ENCODE peak calls at places on chromosomes 12 and 14, in nine cellular contexts. N is HCT116, S is Panc1, F is uterus, U is mucosa of descending colon, A is thoracic aorta, O is A549, Y is left ventricle myocardium inferior, I is tibial nerve. Q is an unnamed sample. For H3K4me1, the result is how much of the 10 kb centered on the place peaks cover.

GRCh38 chr14:51308872-51309271 is 68.8 kb downstream of the TMX1 start:
- DNase-seq in N (no peak), S (no peak), F (no peak), U (no peak), A (no peak), O (no peak), Y (no peak), I (no peak), Q (no peak)

GRCh38 chr14:34064349-34064748 is 113.5 kb upstream of the EGLN3 start:
- DNase-seq in N (no peak), S (no peak), F (peak), U (no peak), A (no peak), O (no peak), Y (peak), I (peak), Q (no peak)

GRCh38 chr14:86057018-86057667 is 527.2 kb downstream of the FLRT2 start:
- DNase-seq in N (no peak), S (no peak), F (no peak), U (no peak), A (no peak), O (peak), Y (no peak), I (peak), Q (no peak)

GRCh38 chr12:58247633-58248032 is 306.3 kb downstream of the ATP23 start:
- DNase-seq in N (peak), S (no peak), F (no peak), U (no peak), A (no peak), O (peak), Y (no peak), I (no peak), Q (peak)

GRCh38 chr12:14868916-14869315 is 16.7 kb downstream of the MGP start:
- DNase-seq in N (no peak), S (no peak), F (no peak), U (no peak), A (no peak), O (peak), Y (no peak), I (no peak), Q (no peak)

GRCh38 chr12:13547283-13547682 is 350.8 kb downstream of the EMP1 start:
- DNase-seq in N (no peak), S (no peak), F (no peak), U (no peak), A (no peak), O (no peak), Y (no peak), I (no peak), Q (no peak)

GRCh38 chr12:118103601-118104382 is at the start of gene VSIG10:
- DNase-seq in N (no peak), S (no peak), F (peak), U (peak), A (no peak), O (peak), Y (peak), I (peak), Q (peak)

GRCh38 chr12:123893276-123893675 is 79.4 kb downstream of the CCDC92 start:
- DNase-seq in N (no peak), S (no peak), F (no peak), U (no peak), A (no peak), O (no peak), Y (no peak), I (no peak), Q (no peak)

GRCh38 chr12:27161458-27162228 is 79.3 kb upstream of the C12orf71 start:
- DNase-seq in N (no peak), S (peak), F (no peak), U (no peak), A (no peak), O (peak), Y (no peak), I (no peak), Q (no peak)

GRCh38 chr14:32408018-32408417 is 78.9 kb downstream of the AKAP6 start:
- DNase-seq in N (no peak), S (no peak), F (peak), U (no peak), A (no peak), O (no peak), Y (peak), I (peak), Q (no peak)

GRCh38 chr14:79584679-79585078 is 626.6 kb downstream of the DIO2 start:
- DNase-seq in N (no peak), S (no peak), F (no peak), U (no peak), A (no peak), O (peak), Y (no peak), I (no peak), Q (no peak)

GRCh38 chr12:78118036-78118435 is 287.3 kb downstream of the NAV3 start:
- DNase-seq in N (no peak), S (no peak), F (no peak), U (no peak), A (no peak), O (peak), Y (no peak), I (no peak), Q (no peak)
- TF ChIP-seq CTCF in N (peak), S (peak), F (no peak), U (no peak), A (no peak), O (no peak), Y (no peak), I (no peak), Q (no peak)

GRCh38 chr12:8420506-8420905 is 35.3 kb upstream of the CLEC6A start:
- DNase-seq in N (no peak), S (no peak), F (no peak), U (no peak), A (no peak), O (no peak), Y (no peak), I (no peak), Q (no peak)
- H3K4me1 ChIP-seq in N (under half), S (under half), F (under half), U (under half), A (under half), O (under half), Y (under half), I (under half), Q (under half)

GRCh38 chr12:2259368-2259767 is 206.6 kb downstream of the CACNA1C start:
- DNase-seq in N (no peak), S (no peak), F (no peak), U (no peak), A (no peak), O (no peak), Y (no peak), I (no peak), Q (no peak)
- TF ChIP-seq CTCF in N (no peak), S (no peak), F (no peak), U (no peak), A (no peak), O (no peak), Y (no peak), I (no peak), Q (no peak)

DNA sequence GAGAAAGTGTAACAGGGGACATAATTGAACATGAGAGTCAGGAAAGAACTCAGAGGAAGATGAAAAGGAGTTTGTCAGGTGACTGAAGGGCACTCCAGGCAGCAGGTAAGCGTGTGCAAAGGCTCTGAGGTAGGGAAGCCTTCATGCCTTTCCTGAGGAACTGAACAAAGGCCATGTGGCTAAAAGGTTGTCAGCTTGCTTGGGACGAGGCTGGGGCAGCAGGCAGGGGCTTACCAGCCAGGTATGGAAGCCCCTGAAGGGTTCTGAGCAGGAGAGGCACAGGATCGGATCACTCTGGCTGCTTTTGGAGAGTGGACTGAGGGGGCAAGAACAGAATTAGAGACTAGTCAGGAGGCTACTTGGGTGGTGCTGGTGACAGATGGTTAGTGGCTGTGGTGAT is 5.2 kb downstream of the LPCAT3 start:
- DNase-seq in N (no peak), S (no peak), F (no peak), U (no peak), A (no peak), O (no peak), Y (no peak), I (no peak), Q (no peak)
- H3K4me1 ChIP-seq in N (under half), S (under half), F (under half), U (under half), A (under half), O (under half), Y (half or more), I (under half), Q (under half)

GRCh38 chr12:92139634-92140555 is 5.8 kb downstream of the BTG1 start:
- DNase-seq in N (no peak), S (no peak), F (no peak), U (no peak), A (no peak), O (no peak), Y (no peak), I (no peak), Q (no peak)
- TF ChIP-seq CTCF in N (no peak), S (no peak), F (no peak), U (no peak), A (no peak), O (no peak), Y (no peak), I (no peak), Q (no peak)

DNA sequence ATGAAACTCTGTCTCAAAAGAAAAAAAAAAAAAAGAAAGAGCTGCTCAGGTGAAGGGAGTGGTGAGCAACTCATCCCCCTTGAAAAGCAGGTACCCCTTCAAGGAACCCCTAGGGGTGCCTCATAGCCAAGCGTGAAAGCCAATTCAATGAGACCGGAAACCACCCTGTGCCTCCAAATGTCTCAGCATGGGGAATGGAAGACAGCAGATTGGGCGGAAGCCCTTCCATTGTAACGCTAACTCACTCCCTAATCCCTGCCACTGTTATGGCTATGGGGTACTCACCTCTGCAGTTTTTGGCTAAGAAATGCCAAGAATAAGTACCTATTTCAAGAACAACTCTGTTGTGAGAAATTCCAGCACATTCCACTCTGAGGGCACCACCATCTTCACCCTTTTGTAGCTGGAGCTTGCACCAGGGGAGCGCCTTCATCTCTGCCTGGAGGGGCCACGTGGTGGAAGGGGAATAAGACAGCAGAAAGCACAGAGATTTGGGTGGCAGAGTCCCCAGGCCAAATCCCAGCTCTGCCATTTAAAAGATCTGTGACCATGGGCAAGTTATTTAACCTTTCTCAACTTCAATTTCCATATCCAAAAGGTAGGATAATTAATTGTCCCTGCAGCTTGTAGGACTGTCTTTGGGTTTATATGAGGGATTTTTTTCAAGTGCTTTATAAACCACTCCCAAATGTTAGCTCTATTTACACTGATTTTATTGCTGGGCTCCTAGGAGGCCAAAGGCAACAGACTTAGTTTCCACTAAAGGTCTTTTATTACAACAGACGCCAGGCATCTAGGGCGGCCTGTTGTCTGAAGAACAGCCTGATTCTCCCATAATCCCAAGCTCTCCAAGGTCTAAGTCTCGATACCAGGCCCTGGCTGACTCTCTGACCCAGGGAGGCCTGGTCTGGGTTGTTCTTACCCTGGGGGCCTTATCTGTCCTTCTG is 63.9 kb downstream of the ITPK1 start:
- DNase-seq in N (no peak), S (no peak), F (no peak), U (no peak), A (no peak), O (no peak), Y (no peak), I (no peak), Q (no peak)
- H3K4me1 ChIP-seq in N (under half), S (under half), F (under half), U (half or more), A (under half), O (half or more), Y (half or more), I (under half), Q (under half)

DNA sequence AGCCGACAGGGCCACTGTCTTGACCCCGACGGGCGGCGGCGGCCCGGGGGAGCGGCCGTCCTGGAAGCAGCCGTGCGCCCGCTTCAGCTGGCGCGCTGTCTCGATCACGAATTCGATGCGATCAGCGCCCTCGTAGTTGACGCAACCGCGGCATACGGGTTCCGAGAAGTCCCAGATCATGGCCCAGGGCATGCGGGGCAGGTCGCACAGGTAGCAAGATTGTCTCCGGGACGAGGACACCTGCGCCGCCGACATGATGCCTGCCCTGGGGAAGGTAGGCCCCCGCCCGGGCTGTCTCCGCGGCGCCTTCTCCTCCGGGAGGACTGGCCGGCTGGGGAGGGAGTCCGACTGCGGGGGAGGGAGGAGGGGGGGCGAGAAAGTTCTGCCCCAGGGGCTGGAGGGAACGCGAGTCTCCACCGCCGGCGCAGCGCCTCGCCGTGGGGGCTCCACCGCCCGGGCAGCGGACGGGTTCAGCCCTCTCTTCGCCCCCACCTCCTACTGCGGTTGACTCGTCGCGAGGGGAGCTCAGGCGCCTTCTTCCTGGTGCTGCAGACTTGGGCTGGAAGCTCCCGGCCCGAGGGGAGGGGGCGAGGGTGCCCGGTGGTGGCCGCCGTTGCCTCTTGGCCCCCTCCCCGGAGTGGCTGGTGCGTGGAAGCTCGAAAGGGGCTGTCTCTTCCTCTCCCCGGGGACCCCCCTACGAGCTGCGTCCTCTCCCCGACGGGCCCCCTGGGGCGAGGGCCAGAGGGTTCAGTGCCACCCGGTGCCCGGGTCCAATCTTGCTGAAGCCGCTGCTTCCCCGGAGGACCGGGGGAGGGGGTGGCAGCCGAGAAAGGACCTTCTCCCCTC is 747 bp downstream of the IRF2BPL start:
- DNase-seq in N (no peak), S (no peak), F (peak), U (peak), A (no peak), O (peak), Y (peak), I (no peak), Q (peak)
- TF ChIP-seq CTCF in N (no peak), S (peak), F (no peak), U (no peak), A (no peak), O (no peak), Y (peak), I (no peak), Q (no peak)

Q was measured in Caco-2.